ENCODE peak calls at places on chromosomes 13 and 19, in ten cellular contexts. One of them, this sample, is unnamed.
A peak's percentile ranks its signal among the peaks of the same experiment; 100 is the strongest.

GRCh38 chr19:45020071-45020470 is 18.8 kb upstream of the CLASRP start:
- DNase-seq in iPS DF 6.9: no peak
- DNase-seq in EL: no peak
- DNase-seq in mucosa of gallbladder: no peak
- DNase-seq in astrocyte of the cerebellum: no peak
- DNase-seq in AG09319: no peak
- DNase-seq in NCI-H2081 treated with DMSO at 0.1 percent for 48 hours: no peak
- DNase-seq in germinal center: no peak
- DNase-seq in ureter: no peak
- DNase-seq in iris pigment epithelial cell: no peak
- DNase-seq in this sample: no peak

GRCh38 chr13:112453207-112453829 is 77.2 kb downstream of the SPACA7 start:
- DNase-seq in iPS DF 6.9: no peak
- DNase-seq in EL: no peak
- DNase-seq in mucosa of gallbladder: no peak
- DNase-seq in astrocyte of the cerebellum: no peak
- DNase-seq in AG09319: no peak
- DNase-seq in NCI-H2081 treated with DMSO at 0.1 percent for 48 hours: no peak
- DNase-seq in germinal center: no peak
- DNase-seq in ureter: no peak
- DNase-seq in iris pigment epithelial cell: no peak
- DNase-seq in this sample: peak; percentile 93

GRCh38 chr13:23279321-23279720 is 98.5 kb downstream of the SGCG start:
- DNase-seq in iPS DF 6.9: no peak
- DNase-seq in EL: no peak
- DNase-seq in mucosa of gallbladder: no peak
- DNase-seq in astrocyte of the cerebellum: no peak
- DNase-seq in AG09319: no peak
- DNase-seq in NCI-H2081 treated with DMSO at 0.1 percent for 48 hours: no peak
- DNase-seq in germinal center: no peak
- DNase-seq in ureter: no peak
- DNase-seq in iris pigment epithelial cell: peak; percentile 42
- DNase-seq in this sample: no peak

GRCh38 chr19:18058208-18059009 is 28.3 kb downstream of the IL12RB1 start:
- DNase-seq in iPS DF 6.9: peak; percentile 66
- DNase-seq in EL: peak; percentile 73
- DNase-seq in mucosa of gallbladder: peak; percentile 83
- DNase-seq in astrocyte of the cerebellum: peak; percentile 36
- DNase-seq in AG09319: no peak
- DNase-seq in NCI-H2081 treated with DMSO at 0.1 percent for 48 hours: peak; percentile 14
- DNase-seq in germinal center: peak; percentile 88
- DNase-seq in ureter: peak; percentile 88
- DNase-seq in iris pigment epithelial cell: peak; percentile 66
- DNase-seq in this sample: no peak

GRCh38 chr19:13430790-13431582 is 75.3 kb downstream of the CACNA1A start:
- DNase-seq in iPS DF 6.9: no peak
- DNase-seq in EL: peak; percentile 57
- DNase-seq in mucosa of gallbladder: peak; percentile 11
- DNase-seq in astrocyte of the cerebellum: peak; percentile 28
- DNase-seq in AG09319: peak; percentile 11
- DNase-seq in NCI-H2081 treated with DMSO at 0.1 percent for 48 hours: no peak
- DNase-seq in germinal center: peak; percentile 23
- DNase-seq in ureter: peak; percentile 44
- DNase-seq in iris pigment epithelial cell: peak; percentile 48
- DNase-seq in this sample: no peak

GRCh38 chr13:71864094-71864980 is 2.7 kb downstream of the DACH1 start:
- DNase-seq in iPS DF 6.9: no peak
- DNase-seq in EL: no peak
- DNase-seq in mucosa of gallbladder: peak; percentile 86
- DNase-seq in astrocyte of the cerebellum: no peak
- DNase-seq in AG09319: no peak
- DNase-seq in NCI-H2081 treated with DMSO at 0.1 percent for 48 hours: no peak
- DNase-seq in germinal center: no peak
- DNase-seq in ureter: peak; percentile 74
- DNase-seq in iris pigment epithelial cell: peak; percentile 15
- DNase-seq in this sample: no peak

GRCh38 chr19:27740396-27740795 is 1472.6 kb downstream of the UQCRFS1 start:
- DNase-seq in iPS DF 6.9: no peak
- DNase-seq in EL: no peak
- DNase-seq in mucosa of gallbladder: peak; percentile 6
- DNase-seq in astrocyte of the cerebellum: no peak
- DNase-seq in AG09319: no peak
- DNase-seq in NCI-H2081 treated with DMSO at 0.1 percent for 48 hours: no peak
- DNase-seq in germinal center: no peak
- DNase-seq in ureter: peak; percentile 6
- DNase-seq in iris pigment epithelial cell: no peak
- DNase-seq in this sample: peak; percentile 40

GRCh38 chr13:21813110-21813509 is 142.2 kb downstream of the FGF9 start:
- DNase-seq in iPS DF 6.9: no peak
- DNase-seq in EL: no peak
- DNase-seq in mucosa of gallbladder: no peak
- DNase-seq in astrocyte of the cerebellum: no peak
- DNase-seq in AG09319: no peak
- DNase-seq in NCI-H2081 treated with DMSO at 0.1 percent for 48 hours: no peak
- DNase-seq in germinal center: no peak
- DNase-seq in ureter: no peak
- DNase-seq in iris pigment epithelial cell: no peak
- DNase-seq in this sample: no peak

GRCh38 chr13:85230754-85231153 is 568.5 kb downstream of the SLITRK6 start:
- DNase-seq in iPS DF 6.9: no peak
- DNase-seq in EL: no peak
- DNase-seq in mucosa of gallbladder: no peak
- DNase-seq in astrocyte of the cerebellum: no peak
- DNase-seq in AG09319: no peak
- DNase-seq in NCI-H2081 treated with DMSO at 0.1 percent for 48 hours: no peak
- DNase-seq in germinal center: no peak
- DNase-seq in ureter: no peak
- DNase-seq in iris pigment epithelial cell: peak; percentile 34
- DNase-seq in this sample: no peak

GRCh38 chr19:42601811-42602443 is 7.2 kb upstream of the CEACAM8 start:
- DNase-seq in iPS DF 6.9: no peak
- DNase-seq in EL: peak; percentile 44
- DNase-seq in mucosa of gallbladder: peak; percentile 34
- DNase-seq in astrocyte of the cerebellum: no peak
- DNase-seq in AG09319: no peak
- DNase-seq in NCI-H2081 treated with DMSO at 0.1 percent for 48 hours: no peak
- DNase-seq in germinal center: no peak
- DNase-seq in ureter: no peak
- DNase-seq in iris pigment epithelial cell: peak; percentile 34
- DNase-seq in this sample: no peak

GRCh38 chr13:42728507-42729180 is 52.7 kb upstream of the FAM216B start:
- DNase-seq in iPS DF 6.9: no peak
- DNase-seq in EL: no peak
- DNase-seq in mucosa of gallbladder: no peak
- DNase-seq in astrocyte of the cerebellum: no peak
- DNase-seq in AG09319: peak; percentile 70
- DNase-seq in NCI-H2081 treated with DMSO at 0.1 percent for 48 hours: no peak
- DNase-seq in germinal center: no peak
- DNase-seq in ureter: no peak
- DNase-seq in iris pigment epithelial cell: peak; percentile 90
- DNase-seq in this sample: no peak

GRCh38 chr13:50208826-50209335 is 193.6 kb downstream of the KCNRG start:
- DNase-seq in iPS DF 6.9: no peak
- DNase-seq in EL: peak; percentile 73
- DNase-seq in mucosa of gallbladder: peak; percentile 14
- DNase-seq in astrocyte of the cerebellum: peak; percentile 82
- DNase-seq in AG09319: no peak
- DNase-seq in NCI-H2081 treated with DMSO at 0.1 percent for 48 hours: no peak
- DNase-seq in germinal center: peak; percentile 39
- DNase-seq in ureter: peak; percentile 45
- DNase-seq in iris pigment epithelial cell: peak; percentile 92
- DNase-seq in this sample: no peak

GRCh38 chr19:4524808-4525562 is 6.7 kb upstream of the PLIN4 start:
- DNase-seq in iPS DF 6.9: peak; percentile 48
- DNase-seq in EL: peak; percentile 46
- DNase-seq in mucosa of gallbladder: peak; percentile 30
- DNase-seq in astrocyte of the cerebellum: no peak
- DNase-seq in AG09319: no peak
- DNase-seq in NCI-H2081 treated with DMSO at 0.1 percent for 48 hours: no peak
- DNase-seq in germinal center: peak; percentile 65
- DNase-seq in ureter: no peak
- DNase-seq in iris pigment epithelial cell: peak; percentile 27
- DNase-seq in this sample: no peak

GRCh38 chr19:46872967-46873366 is 12.2 kb downstream of the ARHGAP35 start:
- DNase-seq in iPS DF 6.9: no peak
- DNase-seq in EL: no peak
- DNase-seq in mucosa of gallbladder: no peak
- DNase-seq in astrocyte of the cerebellum: no peak
- DNase-seq in AG09319: no peak
- DNase-seq in NCI-H2081 treated with DMSO at 0.1 percent for 48 hours: no peak
- DNase-seq in germinal center: no peak
- DNase-seq in ureter: no peak
- DNase-seq in iris pigment epithelial cell: no peak
- DNase-seq in this sample: no peak

GRCh38 chr13:32254416-32254815 is 60.7 kb downstream of the ZAR1L start:
- DNase-seq in iPS DF 6.9: no peak
- DNase-seq in EL: no peak
- DNase-seq in mucosa of gallbladder: no peak
- DNase-seq in astrocyte of the cerebellum: no peak
- DNase-seq in AG09319: no peak
- DNase-seq in NCI-H2081 treated with DMSO at 0.1 percent for 48 hours: no peak
- DNase-seq in germinal center: no peak
- DNase-seq in ureter: no peak
- DNase-seq in iris pigment epithelial cell: no peak
- DNase-seq in this sample: no peak

GRCh38 chr19:43997631-43998290 is 5.0 kb upstream of the ZNF230 start:
- DNase-seq in iPS DF 6.9: no peak
- DNase-seq in EL: peak; percentile 35
- DNase-seq in mucosa of gallbladder: no peak
- DNase-seq in astrocyte of the cerebellum: no peak
- DNase-seq in AG09319: no peak
- DNase-seq in NCI-H2081 treated with DMSO at 0.1 percent for 48 hours: no peak
- DNase-seq in germinal center: no peak
- DNase-seq in ureter: no peak
- DNase-seq in iris pigment epithelial cell: peak; percentile 14
- DNase-seq in this sample: no peak

GRCh38 chr19:13262450-13262849 is 112.2 kb downstream of the IER2 start:
- DNase-seq in iPS DF 6.9: no peak
- DNase-seq in EL: peak; percentile 57
- DNase-seq in mucosa of gallbladder: no peak
- DNase-seq in astrocyte of the cerebellum: peak; percentile 33
- DNase-seq in AG09319: no peak
- DNase-seq in NCI-H2081 treated with DMSO at 0.1 percent for 48 hours: no peak
- DNase-seq in germinal center: peak; percentile 68
- DNase-seq in ureter: no peak
- DNase-seq in iris pigment epithelial cell: peak; percentile 45
- DNase-seq in this sample: no peak

GRCh38 chr13:20873348-20873747 is 29.2 kb downstream of the XPO4 start:
- DNase-seq in iPS DF 6.9: no peak
- DNase-seq in EL: peak; percentile 57
- DNase-seq in mucosa of gallbladder: no peak
- DNase-seq in astrocyte of the cerebellum: peak; percentile 22
- DNase-seq in AG09319: no peak
- DNase-seq in NCI-H2081 treated with DMSO at 0.1 percent for 48 hours: no peak
- DNase-seq in germinal center: no peak
- DNase-seq in ureter: no peak
- DNase-seq in iris pigment epithelial cell: peak; percentile 15
- DNase-seq in this sample: no peak

GRCh38 chr13:94121686-94122085 is 357.8 kb downstream of the DCT start:
- DNase-seq in iPS DF 6.9: no peak
- DNase-seq in EL: peak; percentile 53
- DNase-seq in mucosa of gallbladder: no peak
- DNase-seq in astrocyte of the cerebellum: peak; percentile 22
- DNase-seq in AG09319: peak; percentile 3
- DNase-seq in NCI-H2081 treated with DMSO at 0.1 percent for 48 hours: no peak
- DNase-seq in germinal center: no peak
- DNase-seq in ureter: no peak
- DNase-seq in iris pigment epithelial cell: peak; percentile 79
- DNase-seq in this sample: no peak

GRCh38 chr19:2372076-2372612 is 12.1 kb downstream of the TMPRSS9 start:
- DNase-seq in iPS DF 6.9: no peak
- DNase-seq in EL: peak; percentile 28
- DNase-seq in mucosa of gallbladder: no peak
- DNase-seq in astrocyte of the cerebellum: no peak
- DNase-seq in AG09319: no peak
- DNase-seq in NCI-H2081 treated with DMSO at 0.1 percent for 48 hours: no peak
- DNase-seq in germinal center: no peak
- DNase-seq in ureter: no peak
- DNase-seq in iris pigment epithelial cell: no peak
- DNase-seq in this sample: no peak

GRCh38 chr13:78660130-78660857 is 1.3 kb upstream of the OBI1 start:
- DNase-seq in iPS DF 6.9: no peak
- DNase-seq in EL: no peak
- DNase-seq in mucosa of gallbladder: no peak
- DNase-seq in astrocyte of the cerebellum: no peak
- DNase-seq in AG09319: no peak
- DNase-seq in NCI-H2081 treated with DMSO at 0.1 percent for 48 hours: no peak
- DNase-seq in germinal center: peak; percentile 9
- DNase-seq in ureter: no peak
- DNase-seq in iris pigment epithelial cell: no peak
- DNase-seq in this sample: no peak

GRCh38 chr13:27016871-27017270 is 154.7 kb downstream of the USP12 start:
- DNase-seq in iPS DF 6.9: no peak
- DNase-seq in EL: no peak
- DNase-seq in mucosa of gallbladder: no peak
- DNase-seq in astrocyte of the cerebellum: no peak
- DNase-seq in AG09319: no peak
- DNase-seq in NCI-H2081 treated with DMSO at 0.1 percent for 48 hours: no peak
- DNase-seq in germinal center: no peak
- DNase-seq in ureter: no peak
- DNase-seq in iris pigment epithelial cell: no peak
- DNase-seq in this sample: no peak

GRCh38 chr13:94061316-94061715 is 418.2 kb downstream of the DCT start:
- DNase-seq in iPS DF 6.9: no peak
- DNase-seq in EL: peak; percentile 73
- DNase-seq in mucosa of gallbladder: no peak
- DNase-seq in astrocyte of the cerebellum: no peak
- DNase-seq in AG09319: peak; percentile 5
- DNase-seq in NCI-H2081 treated with DMSO at 0.1 percent for 48 hours: no peak
- DNase-seq in germinal center: no peak
- DNase-seq in ureter: no peak
- DNase-seq in iris pigment epithelial cell: peak; percentile 48
- DNase-seq in this sample: no peak

GRCh38 chr19:30029721-30030510 is 87.9 kb downstream of the URI1 start:
- DNase-seq in iPS DF 6.9: no peak
- DNase-seq in EL: peak; percentile 94
- DNase-seq in mucosa of gallbladder: no peak
- DNase-seq in astrocyte of the cerebellum: peak; percentile 57
- DNase-seq in AG09319: no peak
- DNase-seq in NCI-H2081 treated with DMSO at 0.1 percent for 48 hours: no peak
- DNase-seq in germinal center: no peak
- DNase-seq in ureter: no peak
- DNase-seq in iris pigment epithelial cell: peak; percentile 36
- DNase-seq in this sample: no peak

GRCh38 chr19:3343619-3344502 is 22.5 kb upstream of the NFIC start:
- DNase-seq in iPS DF 6.9: no peak
- DNase-seq in EL: peak; percentile 79
- DNase-seq in mucosa of gallbladder: peak; percentile 85
- DNase-seq in astrocyte of the cerebellum: peak; percentile 58
- DNase-seq in AG09319: peak; percentile 67
- DNase-seq in NCI-H2081 treated with DMSO at 0.1 percent for 48 hours: no peak
- DNase-seq in germinal center: peak; percentile 68
- DNase-seq in ureter: peak; percentile 76
- DNase-seq in iris pigment epithelial cell: peak; percentile 84
- DNase-seq in this sample: no peak

GRCh38 chr19:17107546-17108452 is 32.2 kb downstream of the MYO9B start:
- DNase-seq in iPS DF 6.9: no peak
- DNase-seq in EL: peak; percentile 99
- DNase-seq in mucosa of gallbladder: peak; percentile 65
- DNase-seq in astrocyte of the cerebellum: peak; percentile 89
- DNase-seq in AG09319: peak; percentile 88
- DNase-seq in NCI-H2081 treated with DMSO at 0.1 percent for 48 hours: no peak
- DNase-seq in germinal center: no peak
- DNase-seq in ureter: peak; percentile 89
- DNase-seq in iris pigment epithelial cell: peak; percentile 96
- DNase-seq in this sample: no peak

GRCh38 chr13:51818771-51819511 is 15.0 kb upstream of the DHRS12 start:
- DNase-seq in iPS DF 6.9: no peak
- DNase-seq in EL: peak; percentile 23
- DNase-seq in mucosa of gallbladder: no peak
- DNase-seq in astrocyte of the cerebellum: no peak
- DNase-seq in AG09319: no peak
- DNase-seq in NCI-H2081 treated with DMSO at 0.1 percent for 48 hours: no peak
- DNase-seq in germinal center: no peak
- DNase-seq in ureter: peak; percentile 62
- DNase-seq in iris pigment epithelial cell: peak; percentile 52
- DNase-seq in this sample: no peak

GRCh38 chr19:13899912-13900584 is 5.9 kb downstream of the BRME1 start:
- DNase-seq in iPS DF 6.9: no peak
- DNase-seq in EL: no peak
- DNase-seq in mucosa of gallbladder: no peak
- DNase-seq in astrocyte of the cerebellum: no peak
- DNase-seq in AG09319: no peak
- DNase-seq in NCI-H2081 treated with DMSO at 0.1 percent for 48 hours: no peak
- DNase-seq in germinal center: no peak
- DNase-seq in ureter: no peak
- DNase-seq in iris pigment epithelial cell: peak; percentile 20
- DNase-seq in this sample: no peak

This sample was measured in vagina.